ENCODE peak calls at places on chromosomes 6 and 20, in four cellular contexts. One of them, this sample, is unnamed.
A peak's percentile ranks its signal among the peaks of the same experiment; 100 is the strongest.

GRCh38 chr6:162099685-162100084 is 627.9 kb downstream of the PRKN start:
- DNase-seq in A549: peak; percentile 33
- DNase-seq in HepG2: peak; percentile 42
- DNase-seq in K562: peak; percentile 8
- DNase-seq in this sample: peak; percentile 36

GRCh38 chr6:21780601-21781000 is 187.1 kb downstream of the SOX4 start:
- DNase-seq in A549: no peak
- DNase-seq in HepG2: no peak
- DNase-seq in K562: no peak
- DNase-seq in this sample: no peak

GRCh38 chr20:4726710-4727391 is 5.1 kb downstream of the PRND start:
- DNase-seq in A549: no peak
- DNase-seq in HepG2: no peak
- DNase-seq in K562: no peak
- DNase-seq in this sample: peak; percentile 82

GRCh38 chr6:42429042-42429574 is 22.6 kb downstream of the TRERF1 start:
- DNase-seq in A549: no peak
- DNase-seq in HepG2: no peak
- DNase-seq in K562: no peak
- DNase-seq in this sample: no peak

GRCh38 chr6:2030682-2031244 is 214.6 kb downstream of the GMDS start:
- DNase-seq in A549: no peak
- DNase-seq in HepG2: no peak
- DNase-seq in K562: no peak
- DNase-seq in this sample: peak; percentile 31

GRCh38 chr6:153301602-153302001 is 170.5 kb upstream of the RGS17 start:
- DNase-seq in A549: no peak
- DNase-seq in HepG2: no peak
- DNase-seq in K562: no peak
- DNase-seq in this sample: no peak

GRCh38 chr6:74925683-74926082 is 280.2 kb downstream of the COL12A1 start:
- DNase-seq in A549: no peak
- DNase-seq in HepG2: no peak
- DNase-seq in K562: no peak
- DNase-seq in this sample: no peak

GRCh38 chr6:151413372-151414145 is 22.2 kb upstream of the ZBTB2 start:
- DNase-seq in A549: no peak
- DNase-seq in HepG2: no peak
- DNase-seq in K562: no peak
- DNase-seq in this sample: no peak

GRCh38 chr20:31881945-31882344 is 11.5 kb downstream of the TTLL9 start:
- DNase-seq in A549: no peak
- DNase-seq in HepG2: no peak
- DNase-seq in K562: no peak
- DNase-seq in this sample: no peak

GRCh38 chr6:38612386-38612965 is 27.3 kb downstream of the BTBD9 start:
- DNase-seq in A549: no peak
- DNase-seq in HepG2: no peak
- DNase-seq in K562: no peak
- DNase-seq in this sample: peak; percentile 82

GRCh38 chr6:100138346-100139022 is 144.5 kb upstream of the MCHR2 start:
- DNase-seq in A549: no peak
- DNase-seq in HepG2: no peak
- DNase-seq in K562: no peak
- DNase-seq in this sample: no peak

GRCh38 chr6:158328446-158328845 is 16.2 kb downstream of the TULP4 start:
- DNase-seq in A549: no peak
- DNase-seq in HepG2: no peak
- DNase-seq in K562: no peak
- DNase-seq in this sample: no peak

GRCh38 chr6:3419624-3420272 is 37.1 kb downstream of the SLC22A23 start:
- DNase-seq in A549: no peak
- DNase-seq in HepG2: peak; percentile 87
- DNase-seq in K562: peak; percentile 51
- DNase-seq in this sample: peak; percentile 76

GRCh38 chr20:64138276-64138815 is 25.9 kb upstream of the MYT1 start:
- DNase-seq in A549: no peak
- DNase-seq in HepG2: no peak
- DNase-seq in K562: no peak
- DNase-seq in this sample: no peak

GRCh38 chr6:20790032-20790791 is 256.0 kb downstream of the CDKAL1 start:
- DNase-seq in A549: no peak
- DNase-seq in HepG2: no peak
- DNase-seq in K562: no peak
- DNase-seq in this sample: no peak

GRCh38 chr20:22578221-22579118 is 5.9 kb downstream of the FOXA2 start:
- DNase-seq in A549: no peak
- DNase-seq in HepG2: peak; percentile 76
- DNase-seq in K562: no peak
- DNase-seq in this sample: no peak

GRCh38 chr20:46199198-46199597 is 81.1 kb downstream of the CD40 start:
- DNase-seq in A549: peak; percentile 46
- DNase-seq in HepG2: no peak
- DNase-seq in K562: peak; percentile 67
- DNase-seq in this sample: no peak

GRCh38 chr6:97703661-97704060 is 420.6 kb upstream of the MMS22L start:
- DNase-seq in A549: no peak
- DNase-seq in HepG2: no peak
- DNase-seq in K562: no peak
- DNase-seq in this sample: no peak

GRCh38 chr6:123448306-123448884 is 188.4 kb downstream of the TRDN start:
- DNase-seq in A549: no peak
- DNase-seq in HepG2: no peak
- DNase-seq in K562: peak; percentile 2
- DNase-seq in this sample: no peak

GRCh38 chr6:170285482-170285881 is 5.4 kb downstream of the DLL1 start:
- DNase-seq in A549: no peak
- DNase-seq in HepG2: no peak
- DNase-seq in K562: no peak
- DNase-seq in this sample: no peak

GRCh38 chr6:167835260-167835659 is 8.5 kb downstream of the AFDN start:
- DNase-seq in A549: no peak
- DNase-seq in HepG2: no peak
- DNase-seq in K562: no peak
- DNase-seq in this sample: no peak

GRCh38 chr20:15491564-15491963 is 1081.7 kb downstream of the KIF16B start:
- DNase-seq in A549: no peak
- DNase-seq in HepG2: no peak
- DNase-seq in K562: no peak
- DNase-seq in this sample: no peak

GRCh38 chr20:11676618-11677289 is 240.9 kb upstream of the BTBD3 start:
- DNase-seq in A549: peak; percentile 68
- DNase-seq in HepG2: peak; percentile 62
- DNase-seq in K562: peak; percentile 3
- DNase-seq in this sample: peak; percentile 42

GRCh38 chr6:44269921-44270525 is at the start of gene TMEM151B:
- DNase-seq in A549: no peak
- DNase-seq in HepG2: no peak
- DNase-seq in K562: no peak
- DNase-seq in this sample: no peak

GRCh38 chr6:154039231-154039842 is at the start of gene OPRM1:
- DNase-seq in A549: no peak
- DNase-seq in HepG2: no peak
- DNase-seq in K562: peak; percentile 9
- DNase-seq in this sample: no peak

GRCh38 chr6:20481281-20481680 is 53.0 kb upstream of the CDKAL1 start:
- DNase-seq in A549: no peak
- DNase-seq in HepG2: no peak
- DNase-seq in K562: no peak
- DNase-seq in this sample: no peak

GRCh38 chr6:154350293-154350692 is 6.3 kb downstream of the IPCEF1 start:
- DNase-seq in A549: no peak
- DNase-seq in HepG2: no peak
- DNase-seq in K562: no peak
- DNase-seq in this sample: peak; percentile 48

GRCh38 chr20:54320148-54320607 is 112.3 kb downstream of the PFDN4 start:
- DNase-seq in A549: no peak
- DNase-seq in HepG2: no peak
- DNase-seq in K562: no peak
- DNase-seq in this sample: peak; percentile 24

GRCh38 chr6:108117427-108118358 is 43.2 kb upstream of the OSTM1 start:
- DNase-seq in A549: peak; percentile 18
- DNase-seq in HepG2: no peak
- DNase-seq in K562: no peak
- DNase-seq in this sample: peak; percentile 21
- H3K4me3 ChIP-seq in A549: peak overlapping the region; percentile 46
- H3K4me3 ChIP-seq in HepG2: peak overlapping the region; percentile 60
- H3K4me3 ChIP-seq in K562: peak overlapping the region; percentile 15
- H3K4me3 ChIP-seq in this sample: peak overlapping the region; percentile 52

GRCh38 chr20:47389867-47390347 is 33.4 kb upstream of the ZMYND8 start:
- DNase-seq in A549: peak; percentile 62
- DNase-seq in HepG2: no peak
- DNase-seq in K562: peak; percentile 54
- DNase-seq in this sample: peak; percentile 53
- TF ChIP-seq MAZ in A549: no peak
- TF ChIP-seq MAZ in HepG2: no peak
- TF ChIP-seq MAZ in K562: no peak
- TF ChIP-seq MAZ in this sample: no peak

GRCh38 chr20:60053813-60054190 is 95.6 kb downstream of the CDH26 start:
- DNase-seq in A549: no peak
- DNase-seq in HepG2: no peak
- DNase-seq in K562: no peak
- DNase-seq in this sample: no peak

GRCh38 chr20:60057123-60057865 is 99.1 kb downstream of the CDH26 start:
- DNase-seq in A549: peak; percentile 68
- DNase-seq in HepG2: peak; percentile 66
- DNase-seq in K562: peak; percentile 67
- DNase-seq in this sample: peak; percentile 65

GRCh38 chr20:60056345-60057122 is 98.3 kb downstream of the CDH26 start:
- DNase-seq in A549: no peak
- DNase-seq in HepG2: no peak
- DNase-seq in K562: no peak
- DNase-seq in this sample: no peak

GRCh38 chr20:60054716-60055371 is 96.6 kb downstream of the CDH26 start:
- DNase-seq in A549: no peak
- DNase-seq in HepG2: no peak
- DNase-seq in K562: no peak
- DNase-seq in this sample: no peak

GRCh38 chr20:60055740-60056139 is 97.5 kb downstream of the CDH26 start:
- DNase-seq in A549: no peak
- DNase-seq in HepG2: no peak
- DNase-seq in K562: no peak
- DNase-seq in this sample: no peak
- H3K4me3 ChIP-seq in A549: no peak overlapping the region
- H3K4me3 ChIP-seq in HepG2: no peak overlapping the region
- H3K4me3 ChIP-seq in K562: no peak overlapping the region
- H3K4me3 ChIP-seq in this sample: no peak overlapping the region

DNA sequence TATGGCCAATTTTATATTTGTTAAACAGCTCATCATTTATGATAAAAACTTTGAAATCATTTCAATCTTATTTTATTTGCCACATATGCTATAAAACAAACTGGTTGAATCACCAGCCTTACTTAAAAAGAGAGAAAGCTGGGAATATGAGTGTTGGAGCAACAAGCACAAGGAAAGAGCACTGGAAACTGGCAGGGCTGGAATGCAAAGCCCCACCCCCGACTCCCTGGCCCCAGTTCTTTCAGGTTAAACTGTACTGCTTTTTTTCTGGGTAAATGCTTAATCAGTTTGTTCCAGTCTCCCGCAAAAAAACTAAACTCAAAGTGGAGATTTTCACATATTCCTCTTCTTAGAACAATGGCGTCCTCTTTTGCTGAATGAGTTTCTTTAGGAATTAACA is 433.8 kb upstream of the NOX3 start:
- DNase-seq in A549: no peak
- DNase-seq in HepG2: no peak
- DNase-seq in K562: no peak
- DNase-seq in this sample: no peak
- TF ChIP-seq MAZ in A549: no peak
- TF ChIP-seq MAZ in HepG2: no peak
- TF ChIP-seq MAZ in K562: no peak
- TF ChIP-seq MAZ in this sample: no peak

DNA sequence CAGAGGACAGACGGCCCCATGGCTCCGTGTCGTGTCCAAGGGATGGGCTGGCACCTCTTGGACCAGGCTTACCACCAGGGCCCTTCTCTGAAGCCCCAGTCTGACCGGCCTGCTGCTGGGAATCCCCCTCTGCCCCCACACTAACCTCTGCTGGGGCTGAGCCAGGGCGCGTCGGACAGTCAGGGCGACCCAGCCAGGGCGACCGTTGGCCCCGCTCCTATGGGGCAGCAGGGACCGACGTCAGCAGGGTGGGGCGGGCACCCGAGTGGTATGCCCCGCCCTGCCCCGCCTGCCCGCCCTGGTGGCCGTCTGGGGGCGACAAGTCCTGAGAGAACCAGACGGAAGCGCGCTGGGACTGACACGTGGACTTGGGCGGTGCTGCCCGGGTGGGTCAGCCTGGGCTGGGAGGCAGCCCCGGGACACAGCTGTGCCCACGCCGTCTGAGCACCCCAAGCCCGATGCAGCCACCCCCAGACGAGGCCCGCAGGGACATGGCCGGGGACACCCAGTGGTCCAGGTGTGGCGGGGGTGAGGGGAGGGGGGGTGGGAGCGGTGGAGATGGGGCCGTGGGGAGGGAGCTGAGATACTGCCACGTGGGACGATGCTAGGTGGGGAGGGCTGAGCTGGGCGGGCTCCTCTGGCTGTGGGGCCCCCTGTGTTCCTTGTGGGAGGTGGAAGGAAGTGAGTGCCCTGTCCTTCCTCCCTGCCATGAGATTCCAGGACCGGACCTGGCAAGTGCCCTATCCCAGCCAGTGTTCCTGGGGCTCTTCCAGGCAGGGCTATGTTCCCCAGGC is at the start of gene SLC17A9:
- DNase-seq in A549: no peak
- DNase-seq in HepG2: peak; percentile 94
- DNase-seq in K562: no peak
- DNase-seq in this sample: peak; percentile 12
- H3K4me3 ChIP-seq in A549: no peak within 1 kb of the TSS
- H3K4me3 ChIP-seq in HepG2: peak within 1 kb of the TSS; percentile 78
- H3K4me3 ChIP-seq in K562: no peak within 1 kb of the TSS
- H3K4me3 ChIP-seq in this sample: peak within 1 kb of the TSS; percentile 29

DNA sequence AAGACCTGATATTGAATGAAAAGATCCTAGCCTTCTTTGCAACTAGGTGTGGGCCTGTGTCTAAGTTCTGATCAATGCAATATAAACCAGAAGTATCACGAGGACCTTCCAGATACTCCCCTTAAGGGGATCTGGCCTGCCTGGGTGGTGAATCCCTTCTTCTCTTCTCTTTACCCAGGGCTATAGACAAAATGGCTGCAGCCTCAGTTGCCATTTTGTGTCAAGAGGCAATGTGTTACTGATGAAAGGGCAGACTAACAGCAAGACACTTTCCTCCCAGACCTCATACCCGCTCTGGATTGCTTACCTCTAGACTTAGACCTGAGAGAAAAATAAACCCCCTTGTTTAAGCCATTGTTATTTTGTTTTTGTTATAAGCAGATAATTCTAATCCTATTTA is 84.5 kb upstream of the CHD6 start:
- DNase-seq in A549: no peak
- DNase-seq in HepG2: no peak
- DNase-seq in K562: no peak
- DNase-seq in this sample: no peak
- TF ChIP-seq MAZ in A549: no peak
- TF ChIP-seq MAZ in HepG2: no peak
- TF ChIP-seq MAZ in K562: no peak
- TF ChIP-seq MAZ in this sample: no peak

This sample was measured in IMR-90.